ENCODE peak calls at places on chromosomes 16 and 17, in nine cellular contexts. One of them, this sample, is unnamed.

GRCh38 chr16:87968541-87968940 is 17.3 kb downstream of the BANP start:
- DNase-seq in RWPE2: no peak
- DNase-seq in amniotic stem cell: peak
- DNase-seq in WTC11: no peak
- DNase-seq in central memory CD8-positive, alpha-beta T cell: no peak
- DNase-seq in H9: no peak
- DNase-seq in AG10803: peak
- DNase-seq in progenitor cell of endocrine pancreas: no peak
- DNase-seq in hypothalamus: no peak
- DNase-seq in this sample: no peak

GRCh38 chr17:49715221-49715620 is 7.5 kb upstream of the SLC35B1 start:
- DNase-seq in amniotic stem cell: no peak
- DNase-seq in AG10803: no peak
- DNase-seq in progenitor cell of endocrine pancreas: no peak
- DNase-seq in WTC11: no peak
- DNase-seq in hypothalamus: no peak
- DNase-seq in H9: no peak
- DNase-seq in RWPE2: no peak
- DNase-seq in central memory CD8-positive, alpha-beta T cell: peak
- DNase-seq in this sample: no peak

GRCh38 chr17:76026714-76027158 is 370 bp downstream of the EVPL start:
- DNase-seq in progenitor cell of endocrine pancreas: no peak
- DNase-seq in WTC11: no peak
- DNase-seq in central memory CD8-positive, alpha-beta T cell: no peak
- DNase-seq in AG10803: no peak
- DNase-seq in H9: peak
- DNase-seq in amniotic stem cell: no peak
- DNase-seq in RWPE2: no peak
- DNase-seq in hypothalamus: no peak
- DNase-seq in this sample: no peak

GRCh38 chr17:43940630-43941029 is 1.6 kb downstream of the PPY start:
- DNase-seq in WTC11: peak
- DNase-seq in amniotic stem cell: no peak
- DNase-seq in H9: peak
- DNase-seq in central memory CD8-positive, alpha-beta T cell: no peak
- DNase-seq in progenitor cell of endocrine pancreas: peak
- DNase-seq in RWPE2: no peak
- DNase-seq in hypothalamus: no peak
- DNase-seq in AG10803: peak
- DNase-seq in this sample: peak

GRCh38 chr17:48908047-48908843 is at the start of gene UBE2Z:
- DNase-seq in H9: peak
- DNase-seq in progenitor cell of endocrine pancreas: peak
- DNase-seq in amniotic stem cell: peak
- DNase-seq in hypothalamus: peak
- DNase-seq in RWPE2: peak
- DNase-seq in central memory CD8-positive, alpha-beta T cell: peak
- DNase-seq in WTC11: peak
- DNase-seq in AG10803: peak
- DNase-seq in this sample: peak

GRCh38 chr17:49204521-49204920 is 5.9 kb downstream of the GNGT2 start:
- DNase-seq in RWPE2: no peak
- DNase-seq in hypothalamus: no peak
- DNase-seq in amniotic stem cell: no peak
- DNase-seq in AG10803: peak
- DNase-seq in progenitor cell of endocrine pancreas: no peak
- DNase-seq in central memory CD8-positive, alpha-beta T cell: no peak
- DNase-seq in H9: no peak
- DNase-seq in WTC11: no peak
- DNase-seq in this sample: no peak

GRCh38 chr16:3938843-3939624 is 58.5 kb upstream of the CREBBP start:
- DNase-seq in progenitor cell of endocrine pancreas: peak
- DNase-seq in RWPE2: peak
- DNase-seq in AG10803: peak
- DNase-seq in central memory CD8-positive, alpha-beta T cell: peak
- DNase-seq in H9: peak
- DNase-seq in WTC11: peak
- DNase-seq in amniotic stem cell: peak
- DNase-seq in hypothalamus: peak
- DNase-seq in this sample: peak

GRCh38 chr16:12874135-12874534 is 27.3 kb upstream of the SHISA9 start:
- DNase-seq in amniotic stem cell: peak
- DNase-seq in H9: no peak
- DNase-seq in progenitor cell of endocrine pancreas: no peak
- DNase-seq in AG10803: peak
- DNase-seq in hypothalamus: no peak
- DNase-seq in central memory CD8-positive, alpha-beta T cell: no peak
- DNase-seq in WTC11: no peak
- DNase-seq in RWPE2: no peak
- DNase-seq in this sample: no peak

GRCh38 chr17:62800580-62800979 is 7.5 kb downstream of the MARCHF10 start:
- DNase-seq in central memory CD8-positive, alpha-beta T cell: no peak
- DNase-seq in hypothalamus: no peak
- DNase-seq in RWPE2: no peak
- DNase-seq in WTC11: peak
- DNase-seq in progenitor cell of endocrine pancreas: no peak
- DNase-seq in AG10803: peak
- DNase-seq in amniotic stem cell: no peak
- DNase-seq in H9: peak
- DNase-seq in this sample: no peak

GRCh38 chr16:84093120-84093878 is 23.4 kb downstream of the MBTPS1 start:
- DNase-seq in H9: no peak
- DNase-seq in hypothalamus: no peak
- DNase-seq in amniotic stem cell: no peak
- DNase-seq in central memory CD8-positive, alpha-beta T cell: no peak
- DNase-seq in RWPE2: no peak
- DNase-seq in AG10803: no peak
- DNase-seq in WTC11: no peak
- DNase-seq in progenitor cell of endocrine pancreas: no peak
- DNase-seq in this sample: no peak

GRCh38 chr16:56939801-56940200 is 7.9 kb downstream of the HERPUD1 start:
- DNase-seq in H9: no peak
- DNase-seq in WTC11: no peak
- DNase-seq in progenitor cell of endocrine pancreas: no peak
- DNase-seq in central memory CD8-positive, alpha-beta T cell: no peak
- DNase-seq in AG10803: no peak
- DNase-seq in amniotic stem cell: no peak
- DNase-seq in hypothalamus: no peak
- DNase-seq in RWPE2: no peak
- DNase-seq in this sample: peak

GRCh38 chr17:40106760-40107265 is 6.4 kb upstream of the NR1D1 start:
- DNase-seq in WTC11: peak
- DNase-seq in AG10803: no peak
- DNase-seq in RWPE2: no peak
- DNase-seq in amniotic stem cell: no peak
- DNase-seq in H9: peak
- DNase-seq in central memory CD8-positive, alpha-beta T cell: no peak
- DNase-seq in progenitor cell of endocrine pancreas: no peak
- DNase-seq in hypothalamus: peak
- DNase-seq in this sample: no peak

GRCh38 chr16:8958344-8958808 is 5.3 kb downstream of the USP7 start:
- DNase-seq in central memory CD8-positive, alpha-beta T cell: no peak
- DNase-seq in AG10803: peak
- DNase-seq in progenitor cell of endocrine pancreas: no peak
- DNase-seq in RWPE2: no peak
- DNase-seq in hypothalamus: no peak
- DNase-seq in amniotic stem cell: no peak
- DNase-seq in WTC11: no peak
- DNase-seq in H9: no peak
- DNase-seq in this sample: no peak

GRCh38 chr16:88809676-88810165 is 2.0 kb downstream of the APRT start:
- DNase-seq in central memory CD8-positive, alpha-beta T cell: no peak
- DNase-seq in hypothalamus: no peak
- DNase-seq in RWPE2: peak
- DNase-seq in H9: peak
- DNase-seq in amniotic stem cell: no peak
- DNase-seq in AG10803: no peak
- DNase-seq in progenitor cell of endocrine pancreas: no peak
- DNase-seq in WTC11: no peak
- DNase-seq in this sample: no peak

GRCh38 chr16:8941718-8942344 is 21.9 kb downstream of the USP7 start:
- DNase-seq in central memory CD8-positive, alpha-beta T cell: no peak
- DNase-seq in hypothalamus: no peak
- DNase-seq in amniotic stem cell: no peak
- DNase-seq in H9: no peak
- DNase-seq in progenitor cell of endocrine pancreas: no peak
- DNase-seq in RWPE2: no peak
- DNase-seq in WTC11: no peak
- DNase-seq in AG10803: no peak
- DNase-seq in this sample: no peak

GRCh38 chr17:36942631-36943125 is 5.4 kb downstream of the LHX1 start:
- DNase-seq in RWPE2: no peak
- DNase-seq in hypothalamus: no peak
- DNase-seq in AG10803: no peak
- DNase-seq in amniotic stem cell: no peak
- DNase-seq in central memory CD8-positive, alpha-beta T cell: no peak
- DNase-seq in H9: peak
- DNase-seq in WTC11: no peak
- DNase-seq in progenitor cell of endocrine pancreas: no peak
- DNase-seq in this sample: no peak

This sample was measured in NCI-H345.